ENCODE peak calls at places on chromosomes 13 and 19, in nine cellular contexts. One of them, this sample, is unnamed.

GRCh38 chr19:55253842-55254624 is 4.8 kb downstream of the PPP6R1 start:
- DNase-seq in WERI-Rb-1: no peak
- DNase-seq in mammary epithelial cell: no peak
- DNase-seq in heart left ventricle: no peak
- DNase-seq in lower lobe of right lung: no peak
- DNase-seq in uterus: no peak
- DNase-seq in AG04450: no peak
- DNase-seq in psoas muscle: no peak
- DNase-seq in brain microvascular endothelial cell: no peak
- DNase-seq in this sample: no peak

GRCh38 chr13:28568286-28568685 is 73.4 kb upstream of the FLT1 start:
- DNase-seq in lower lobe of right lung: peak
- DNase-seq in heart left ventricle: peak
- DNase-seq in psoas muscle: peak
- DNase-seq in WERI-Rb-1: no peak
- DNase-seq in mammary epithelial cell: no peak
- DNase-seq in AG04450: peak
- DNase-seq in brain microvascular endothelial cell: no peak
- DNase-seq in uterus: peak
- DNase-seq in this sample: peak

GRCh38 chr19:47729468-47729798 is 15.9 kb upstream of the NOP53 start:
- DNase-seq in heart left ventricle: peak
- DNase-seq in AG04450: no peak
- DNase-seq in uterus: peak
- DNase-seq in brain microvascular endothelial cell: no peak
- DNase-seq in mammary epithelial cell: peak
- DNase-seq in psoas muscle: peak
- DNase-seq in lower lobe of right lung: peak
- DNase-seq in WERI-Rb-1: no peak
- DNase-seq in this sample: no peak

GRCh38 chr19:33499671-33500506 is 21.7 kb downstream of the PEPD start:
- DNase-seq in brain microvascular endothelial cell: no peak
- DNase-seq in WERI-Rb-1: no peak
- DNase-seq in mammary epithelial cell: no peak
- DNase-seq in uterus: no peak
- DNase-seq in AG04450: no peak
- DNase-seq in lower lobe of right lung: peak
- DNase-seq in heart left ventricle: no peak
- DNase-seq in psoas muscle: no peak
- DNase-seq in this sample: peak

GRCh38 chr19:2663920-2664571 is 38.4 kb downstream of the GNG7 start:
- DNase-seq in AG04450: no peak
- DNase-seq in lower lobe of right lung: no peak
- DNase-seq in heart left ventricle: peak
- DNase-seq in brain microvascular endothelial cell: no peak
- DNase-seq in uterus: no peak
- DNase-seq in WERI-Rb-1: peak
- DNase-seq in psoas muscle: no peak
- DNase-seq in mammary epithelial cell: no peak
- DNase-seq in this sample: no peak

GRCh38 chr19:29805026-29805925 is 6.5 kb upstream of the CCNE1 start:
- DNase-seq in heart left ventricle: no peak
- DNase-seq in psoas muscle: peak
- DNase-seq in WERI-Rb-1: no peak
- DNase-seq in uterus: no peak
- DNase-seq in mammary epithelial cell: peak
- DNase-seq in AG04450: no peak
- DNase-seq in lower lobe of right lung: peak
- DNase-seq in brain microvascular endothelial cell: no peak
- DNase-seq in this sample: no peak

GRCh38 chr13:50990540-50991506 is 81.2 kb downstream of the RNASEH2B start:
- DNase-seq in psoas muscle: peak
- DNase-seq in WERI-Rb-1: peak
- DNase-seq in brain microvascular endothelial cell: peak
- DNase-seq in uterus: peak
- DNase-seq in heart left ventricle: peak
- DNase-seq in AG04450: peak
- DNase-seq in mammary epithelial cell: no peak
- DNase-seq in lower lobe of right lung: no peak
- DNase-seq in this sample: no peak

GRCh38 chr19:7658219-7658686 is 10.6 kb upstream of the RETN start:
- DNase-seq in heart left ventricle: no peak
- DNase-seq in AG04450: no peak
- DNase-seq in brain microvascular endothelial cell: no peak
- DNase-seq in psoas muscle: no peak
- DNase-seq in WERI-Rb-1: no peak
- DNase-seq in uterus: no peak
- DNase-seq in mammary epithelial cell: no peak
- DNase-seq in lower lobe of right lung: no peak
- DNase-seq in this sample: no peak

GRCh38 chr19:32519023-32519422 is 62.0 kb upstream of the PDCD5 start:
- DNase-seq in WERI-Rb-1: no peak
- DNase-seq in heart left ventricle: no peak
- DNase-seq in psoas muscle: no peak
- DNase-seq in mammary epithelial cell: no peak
- DNase-seq in uterus: no peak
- DNase-seq in brain microvascular endothelial cell: no peak
- DNase-seq in AG04450: no peak
- DNase-seq in lower lobe of right lung: no peak
- DNase-seq in this sample: no peak

GRCh38 chr19:15397236-15397635 is 17.6 kb upstream of the AKAP8 start:
- DNase-seq in brain microvascular endothelial cell: no peak
- DNase-seq in AG04450: no peak
- DNase-seq in uterus: no peak
- DNase-seq in mammary epithelial cell: no peak
- DNase-seq in lower lobe of right lung: no peak
- DNase-seq in heart left ventricle: no peak
- DNase-seq in psoas muscle: no peak
- DNase-seq in WERI-Rb-1: no peak
- DNase-seq in this sample: no peak

GRCh38 chr19:5627395-5627904 is 4.6 kb downstream of the SAFB start:
- DNase-seq in AG04450: no peak
- DNase-seq in brain microvascular endothelial cell: peak
- DNase-seq in WERI-Rb-1: peak
- DNase-seq in uterus: peak
- DNase-seq in heart left ventricle: peak
- DNase-seq in mammary epithelial cell: no peak
- DNase-seq in lower lobe of right lung: peak
- DNase-seq in psoas muscle: peak
- DNase-seq in this sample: no peak

GRCh38 chr19:5814123-5814839 is 9.4 kb downstream of the NRTN start:
- DNase-seq in psoas muscle: no peak
- DNase-seq in uterus: no peak
- DNase-seq in lower lobe of right lung: no peak
- DNase-seq in brain microvascular endothelial cell: no peak
- DNase-seq in AG04450: no peak
- DNase-seq in heart left ventricle: no peak
- DNase-seq in WERI-Rb-1: no peak
- DNase-seq in mammary epithelial cell: no peak
- DNase-seq in this sample: no peak

GRCh38 chr19:17302391-17303166 is 646 bp downstream of the ABHD8 start:
- DNase-seq in WERI-Rb-1: no peak
- DNase-seq in psoas muscle: no peak
- DNase-seq in AG04450: no peak
- DNase-seq in brain microvascular endothelial cell: no peak
- DNase-seq in uterus: peak
- DNase-seq in lower lobe of right lung: peak
- DNase-seq in mammary epithelial cell: no peak
- DNase-seq in heart left ventricle: no peak
- DNase-seq in this sample: no peak

GRCh38 chr13:102440259-102440936 is 38.5 kb upstream of the FGF14 start:
- DNase-seq in uterus: no peak
- DNase-seq in heart left ventricle: no peak
- DNase-seq in lower lobe of right lung: peak
- DNase-seq in WERI-Rb-1: no peak
- DNase-seq in mammary epithelial cell: peak
- DNase-seq in brain microvascular endothelial cell: no peak
- DNase-seq in psoas muscle: no peak
- DNase-seq in AG04450: no peak
- DNase-seq in this sample: peak

GRCh38 chr19:14061751-14062557 is at the start of gene PALM3:
- DNase-seq in psoas muscle: no peak
- DNase-seq in brain microvascular endothelial cell: no peak
- DNase-seq in mammary epithelial cell: no peak
- DNase-seq in WERI-Rb-1: no peak
- DNase-seq in lower lobe of right lung: peak
- DNase-seq in heart left ventricle: no peak
- DNase-seq in AG04450: no peak
- DNase-seq in uterus: no peak
- DNase-seq in this sample: peak

GRCh38 chr19:7869453-7869909 is 4.7 kb downstream of the PRR36 start:
- DNase-seq in psoas muscle: peak
- DNase-seq in uterus: peak
- DNase-seq in mammary epithelial cell: peak
- DNase-seq in heart left ventricle: no peak
- DNase-seq in lower lobe of right lung: peak
- DNase-seq in WERI-Rb-1: no peak
- DNase-seq in brain microvascular endothelial cell: no peak
- DNase-seq in AG04450: no peak
- DNase-seq in this sample: peak

GRCh38 chr13:42815686-42816085 is 34.3 kb downstream of the FAM216B start:
- DNase-seq in lower lobe of right lung: no peak
- DNase-seq in WERI-Rb-1: no peak
- DNase-seq in mammary epithelial cell: no peak
- DNase-seq in heart left ventricle: no peak
- DNase-seq in brain microvascular endothelial cell: no peak
- DNase-seq in AG04450: no peak
- DNase-seq in uterus: no peak
- DNase-seq in psoas muscle: no peak
- DNase-seq in this sample: no peak

GRCh38 chr19:1122972-1123363 is 19.2 kb downstream of the GPX4 start:
- DNase-seq in heart left ventricle: no peak
- DNase-seq in psoas muscle: peak
- DNase-seq in brain microvascular endothelial cell: peak
- DNase-seq in lower lobe of right lung: peak
- DNase-seq in uterus: peak
- DNase-seq in AG04450: no peak
- DNase-seq in mammary epithelial cell: peak
- DNase-seq in WERI-Rb-1: peak
- DNase-seq in this sample: peak

DNA sequence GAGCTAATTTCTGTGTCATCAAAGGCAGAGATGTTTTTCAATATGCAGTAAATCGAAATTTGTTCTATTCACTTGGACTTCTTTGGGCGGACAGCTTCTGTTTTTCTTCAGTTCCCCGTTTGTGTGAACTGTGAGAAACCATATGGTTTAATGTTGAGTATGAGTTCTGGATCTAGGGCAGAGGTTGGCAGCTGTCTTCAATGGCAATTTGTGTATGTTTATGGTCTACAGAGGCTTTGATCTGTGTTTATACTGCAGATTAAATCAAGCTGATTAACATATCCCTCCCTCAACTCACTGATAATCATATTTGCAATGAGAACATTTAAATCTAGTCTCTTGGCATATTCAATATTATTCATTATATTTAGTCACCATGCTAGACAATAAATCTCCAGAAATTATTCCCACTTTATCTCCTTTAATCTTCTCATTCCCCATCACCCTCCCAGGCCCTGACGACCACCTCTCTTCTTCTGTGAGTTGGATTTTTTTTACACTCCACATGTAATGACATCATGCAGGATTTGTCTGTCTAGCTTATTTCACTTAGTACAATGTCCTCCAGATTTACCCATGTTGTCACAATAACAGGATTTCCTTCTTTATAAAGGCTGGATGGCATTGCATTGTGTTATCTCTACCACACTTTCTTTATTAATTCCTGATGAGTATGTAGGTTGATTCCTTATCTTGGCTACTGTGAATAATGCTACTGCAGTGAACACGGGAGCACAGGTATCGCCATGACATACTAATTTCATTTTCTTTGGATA is 9.0 kb downstream of the ZNF331 start:
- DNase-seq in AG04450: no peak
- DNase-seq in uterus: no peak
- DNase-seq in brain microvascular endothelial cell: no peak
- DNase-seq in WERI-Rb-1: no peak
- DNase-seq in lower lobe of right lung: no peak
- DNase-seq in mammary epithelial cell: no peak
- DNase-seq in heart left ventricle: no peak
- DNase-seq in psoas muscle: no peak
- DNase-seq in this sample: no peak
- H3K27ac ChIP-seq in AG04450: no peak
- H3K27ac ChIP-seq in uterus: no peak
- H3K27ac ChIP-seq in brain microvascular endothelial cell: no peak
- H3K27ac ChIP-seq in WERI-Rb-1: no peak
- H3K27ac ChIP-seq in lower lobe of right lung: peak
- H3K27ac ChIP-seq in mammary epithelial cell: no peak
- H3K27ac ChIP-seq in heart left ventricle: no peak
- H3K27ac ChIP-seq in psoas muscle: no peak
- H3K27ac ChIP-seq in this sample: no peak

DNA sequence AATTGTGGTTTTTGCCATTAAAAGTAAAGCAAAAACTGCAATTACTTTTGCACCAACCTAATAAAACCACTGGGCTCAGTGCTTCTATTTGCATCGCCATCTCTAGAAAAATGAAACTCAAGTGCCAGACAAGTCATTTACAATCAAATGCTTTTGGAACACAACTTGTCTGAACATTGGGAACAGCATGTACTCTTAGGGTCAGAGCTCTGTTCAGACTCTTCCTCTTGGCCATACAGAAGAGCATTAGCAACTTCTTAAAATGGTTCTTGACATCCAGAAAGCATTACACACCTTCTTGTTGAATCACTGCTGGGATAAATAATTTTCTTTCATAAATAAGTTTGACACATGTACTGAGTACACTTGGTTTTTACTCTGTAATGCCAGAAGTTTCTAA is 272.5 kb downstream of the DCLK1 start:
- DNase-seq in lower lobe of right lung: no peak
- DNase-seq in AG04450: no peak
- DNase-seq in mammary epithelial cell: no peak
- DNase-seq in uterus: peak
- DNase-seq in WERI-Rb-1: no peak
- DNase-seq in psoas muscle: no peak
- DNase-seq in heart left ventricle: no peak
- DNase-seq in brain microvascular endothelial cell: no peak
- DNase-seq in this sample: no peak
- H3K4me3 ChIP-seq in lower lobe of right lung: no peak
- H3K4me3 ChIP-seq in AG04450: no peak
- H3K4me3 ChIP-seq in mammary epithelial cell: no peak
- H3K4me3 ChIP-seq in uterus: no peak
- H3K4me3 ChIP-seq in WERI-Rb-1: no peak
- H3K4me3 ChIP-seq in psoas muscle: no peak
- H3K4me3 ChIP-seq in heart left ventricle: no peak
- H3K4me3 ChIP-seq in brain microvascular endothelial cell: no peak
- H3K4me3 ChIP-seq in this sample: no peak

GRCh38 chr19:45616709-45617027 is 14.7 kb upstream of the GPR4 start:
- DNase-seq in heart left ventricle: no peak
- DNase-seq in brain microvascular endothelial cell: no peak
- DNase-seq in mammary epithelial cell: no peak
- DNase-seq in AG04450: no peak
- DNase-seq in psoas muscle: no peak
- DNase-seq in WERI-Rb-1: no peak
- DNase-seq in lower lobe of right lung: no peak
- DNase-seq in uterus: no peak
- DNase-seq in this sample: no peak
- H3K27ac ChIP-seq in heart left ventricle: no peak
- H3K27ac ChIP-seq in brain microvascular endothelial cell: no peak
- H3K27ac ChIP-seq in mammary epithelial cell: no peak
- H3K27ac ChIP-seq in AG04450: peak
- H3K27ac ChIP-seq in psoas muscle: no peak
- H3K27ac ChIP-seq in WERI-Rb-1: no peak
- H3K27ac ChIP-seq in lower lobe of right lung: no peak
- H3K27ac ChIP-seq in uterus: no peak
- H3K27ac ChIP-seq in this sample: no peak

DNA sequence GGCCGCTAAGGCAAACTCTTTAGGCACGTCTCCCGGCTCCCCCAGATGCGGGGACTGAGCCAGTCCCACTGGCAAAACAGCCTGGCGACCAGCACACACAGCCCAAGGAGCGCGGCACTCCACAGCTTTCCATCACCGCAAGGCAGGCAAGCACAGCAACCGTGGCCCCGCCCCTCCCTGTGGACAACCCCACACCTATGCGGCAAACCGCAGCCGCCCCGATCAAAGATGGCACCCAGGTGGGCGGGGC is 1.9 kb downstream of the PEG3 start:
- DNase-seq in lower lobe of right lung: no peak
- DNase-seq in WERI-Rb-1: no peak
- DNase-seq in mammary epithelial cell: no peak
- DNase-seq in uterus: no peak
- DNase-seq in brain microvascular endothelial cell: no peak
- DNase-seq in AG04450: no peak
- DNase-seq in psoas muscle: no peak
- DNase-seq in heart left ventricle: no peak
- DNase-seq in this sample: no peak
- H3K4me3 ChIP-seq in lower lobe of right lung: peak
- H3K4me3 ChIP-seq in WERI-Rb-1: peak
- H3K4me3 ChIP-seq in mammary epithelial cell: no peak
- H3K4me3 ChIP-seq in uterus: peak
- H3K4me3 ChIP-seq in brain microvascular endothelial cell: no peak
- H3K4me3 ChIP-seq in AG04450: no peak
- H3K4me3 ChIP-seq in psoas muscle: peak
- H3K4me3 ChIP-seq in heart left ventricle: peak
- H3K4me3 ChIP-seq in this sample: peak